ENCODE peak calls at places on chromosomes 1 and 21, in four cellular contexts. M, K, R and H are unnamed samples.
A peak's percentile ranks its signal among the peaks of the same experiment; 100 is the strongest.

GRCh38 chr1:186055846-186056245 is 319.2 kb downstream of the TPR start:
- DNase-seq in M (no peak), K (no peak), R (no peak), H (no peak)

GRCh38 chr1:83901547-83902155 is 97.3 kb downstream of the TTLL7 start:
- DNase-seq in M (no peak), K (peak; percentile 59), R (peak; percentile 49), H (peak; percentile 69)

GRCh38 chr1:227299238-227299637 is 19.1 kb downstream of the CDC42BPA start:
- DNase-seq in M (no peak), K (no peak), R (no peak), H (no peak)

GRCh38 chr1:90122679-90123340 is 127.9 kb downstream of the ZNF326 start:
- DNase-seq in M (no peak), K (no peak), R (no peak), H (peak; percentile 18)

GRCh38 chr1:5991784-5992033 is 516 bp downstream of the NPHP4 start:
- DNase-seq in M (no peak), K (no peak), R (no peak), H (peak; percentile 21)

GRCh38 chr1:112544011-112544688 is 35.4 kb downstream of the WNT2B start:
- DNase-seq in M (no peak), K (no peak), R (no peak), H (peak; percentile 61)

GRCh38 chr1:216820345-216820744 is 97.1 kb upstream of the ESRRG start:
- DNase-seq in M (no peak), K (no peak), R (no peak), H (peak; percentile 41)

GRCh38 chr1:92599184-92599583 is 112.5 kb upstream of the GFI1 start:
- DNase-seq in M (no peak), K (no peak), R (no peak), H (peak; percentile 35)

GRCh38 chr21:36120304-36120902 is 14.5 kb upstream of the CBR3 start:
- DNase-seq in M (no peak), K (no peak), R (no peak), H (no peak)

GRCh38 chr1:240285541-240285940 is 193.9 kb downstream of the FMN2 start:
- DNase-seq in M (no peak), K (no peak), R (no peak), H (no peak)

GRCh38 chr21:42379425-42380215 is 13.3 kb upstream of the TFF1 start:
- DNase-seq in M (no peak), K (no peak), R (peak; percentile 49), H (no peak)

GRCh38 chr1:229832695-229833094 is 206.6 kb downstream of the URB2 start:
- DNase-seq in M (no peak), K (no peak), R (no peak), H (peak; percentile 55)

GRCh38 chr1:15431571-15431948 is 6.7 kb upstream of the CTRC start:
- DNase-seq in M (no peak), K (no peak), R (no peak), H (no peak)

GRCh38 chr1:15428815-15429435 is 9.3 kb upstream of the CTRC start:
- DNase-seq in M (no peak), K (no peak), R (no peak), H (no peak)

GRCh38 chr1:15429701-15430149 is 8.5 kb upstream of the CTRC start:
- DNase-seq in M (no peak), K (no peak), R (no peak), H (no peak)

GRCh38 chr1:15432327-15432726 is 5.9 kb upstream of the CTRC start:
- DNase-seq in M (no peak), K (peak; percentile 95), R (no peak), H (no peak)

DNA sequence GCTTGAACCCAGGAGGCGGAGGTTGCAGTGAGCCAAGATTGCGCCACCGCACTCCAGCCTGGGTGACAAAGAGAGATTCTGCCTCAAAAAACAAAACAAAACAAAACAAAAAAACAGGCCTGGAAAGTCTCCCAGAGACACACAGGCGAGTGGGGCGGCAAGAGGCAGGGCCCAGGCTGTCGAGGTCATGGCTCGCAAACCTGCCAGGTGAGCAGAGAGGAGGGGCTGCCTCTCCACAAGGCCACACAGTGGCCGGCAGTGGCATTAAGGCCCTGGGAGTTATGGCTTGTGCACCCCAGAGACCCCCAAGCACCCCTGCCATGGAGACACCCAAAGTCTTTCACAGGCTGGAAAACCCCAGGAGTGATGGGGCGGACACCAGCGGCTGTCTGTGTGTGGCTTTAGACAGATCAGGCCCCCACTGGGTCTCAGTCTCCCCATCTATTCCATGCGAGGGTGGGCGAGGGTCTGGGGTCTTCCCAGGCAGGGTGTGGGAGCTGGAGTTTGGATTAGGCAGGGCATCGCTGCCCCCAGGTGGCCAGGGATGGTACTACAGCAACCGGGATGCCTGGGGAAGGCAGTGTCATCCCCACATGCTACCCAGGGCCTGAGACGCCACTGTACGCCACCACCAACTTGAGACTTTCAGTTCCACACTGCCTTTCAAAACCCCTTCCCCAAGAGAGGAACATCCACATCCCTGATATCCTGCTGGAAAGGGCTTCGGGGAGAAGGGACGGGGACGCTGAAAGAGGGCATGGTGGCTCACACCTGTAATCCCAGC is 7.3 kb upstream of the CTRC start:
- DNase-seq in M (no peak), K (peak; percentile 89), R (peak; percentile 88), H (peak; percentile 61)
- H3K4me1 ChIP-seq in M (no peaks in the 10 kb centered on the region), K (peaks cover 75% of the 10 kb centered on the region), R (no peaks in the 10 kb centered on the region), H (no peaks in the 10 kb centered on the region)

GRCh38 chr1:79005945-79006344 is 585 bp downstream of the ADGRL4 start:
- DNase-seq in M (no peak), K (no peak), R (no peak), H (no peak)

GRCh38 chr1:79006564-79006963 is at the start of gene ADGRL4:
- DNase-seq in M (no peak), K (no peak), R (no peak), H (no peak)

GRCh38 chr1:79010589-79010988 is 4.1 kb upstream of the ADGRL4 start:
- DNase-seq in M (no peak), K (no peak), R (no peak), H (no peak)

DNA sequence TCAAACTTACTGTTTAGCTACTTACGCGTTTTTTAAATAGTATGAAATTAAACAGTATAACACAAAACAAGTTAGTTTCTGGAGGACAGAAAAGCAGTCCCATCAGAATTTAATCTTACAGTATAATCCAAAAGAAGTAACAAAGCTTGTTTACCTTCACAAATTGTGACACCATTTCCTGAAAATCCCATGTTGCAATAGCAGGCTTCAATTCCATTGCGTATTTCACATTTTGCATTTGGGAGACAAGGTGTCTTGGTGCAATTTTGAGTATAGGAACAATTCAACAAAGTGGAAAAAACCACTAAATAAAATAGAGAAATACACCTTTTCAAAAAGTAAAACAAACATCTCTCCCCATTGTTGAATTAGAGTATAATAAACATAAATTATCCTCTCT is 1.6 kb downstream of the ADGRL4 start:
- DNase-seq in M (no peak), K (no peak), R (no peak), H (no peak)
- H3K4me3 ChIP-seq in M (no peak overlapping the region), K (no peak overlapping the region), R (no peak overlapping the region), H (no peak overlapping the region)

GRCh38 chr1:117653195-117653594 is 47.3 kb downstream of the TENT5C start:
- DNase-seq in M (no peak), K (no peak), R (peak; percentile 18), H (no peak)

GRCh38 chr1:117653732-117654484 is 48.1 kb downstream of the TENT5C start:
- DNase-seq in M (no peak), K (no peak), R (peak; percentile 50), H (no peak)

GRCh38 chr1:117650840-117651568 is 45.2 kb downstream of the TENT5C start:
- DNase-seq in M (no peak), K (no peak), R (no peak), H (no peak)

GRCh38 chr1:117652421-117652820 is 46.6 kb downstream of the TENT5C start:
- DNase-seq in M (no peak), K (no peak), R (peak; percentile 29), H (no peak)

GRCh38 chr1:117651616-117652015 is 45.8 kb downstream of the TENT5C start:
- DNase-seq in M (no peak), K (no peak), R (no peak), H (no peak)
- H3K4me1 ChIP-seq in M (no peaks in the 10 kb centered on the region), K (peaks cover 32% of the 10 kb centered on the region), R (peaks cover 26% of the 10 kb centered on the region), H (no peaks in the 10 kb centered on the region)

GRCh38 chr1:171826973-171827372 is 14.3 kb upstream of the DNM3 start:
- DNase-seq in M (no peak), K (no peak), R (no peak), H (no peak)
- H3K4me3 ChIP-seq in M (no peak overlapping the region), K (no peak overlapping the region), R (no peak overlapping the region), H (no peak overlapping the region)

GRCh38 chr1:21314797-21315396 is 24.6 kb upstream of the ECE1 start:
- DNase-seq in M (no peak), K (no peak), R (no peak), H (no peak)
- H3K4me1 ChIP-seq in M (peaks cover 48% of the 10 kb centered on the region), K (peaks cover 86% of the 10 kb centered on the region), R (no peaks in the 10 kb centered on the region), H (no peaks in the 10 kb centered on the region)

DNA sequence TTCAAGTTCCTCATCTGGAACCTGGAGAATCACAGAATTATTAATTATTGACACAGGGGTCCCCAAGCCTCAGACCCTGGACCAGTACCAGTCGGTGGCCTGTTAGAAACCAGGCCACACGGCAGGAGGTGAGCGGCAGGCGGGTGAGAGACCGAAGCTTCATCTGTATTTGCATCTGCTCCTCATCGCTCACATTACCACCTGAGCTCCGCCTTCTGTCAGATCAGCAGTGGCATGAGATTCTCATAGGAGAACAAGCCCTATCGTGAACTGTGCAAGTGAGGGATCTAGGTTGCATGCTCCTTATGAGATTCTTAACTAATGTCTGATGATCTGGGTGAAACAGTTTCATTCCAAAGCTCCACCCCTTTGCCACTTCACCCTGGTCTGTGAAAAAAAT is 125.9 kb downstream of the C1orf21 start:
- DNase-seq in M (no peak), K (no peak), R (no peak), H (no peak)
- H3K4me3 ChIP-seq in M (no peak overlapping the region), K (no peak overlapping the region), R (no peak overlapping the region), H (no peak overlapping the region)

GRCh38 chr1:117753652-117754051 is 147.8 kb downstream of the TENT5C start:
- DNase-seq in M (no peak), K (no peak), R (no peak), H (no peak)
- H3K4me1 ChIP-seq in M (peaks cover 7% of the 10 kb centered on the region), K (peaks cover 77% of the 10 kb centered on the region), R (no peaks in the 10 kb centered on the region), H (no peaks in the 10 kb centered on the region)

DNA sequence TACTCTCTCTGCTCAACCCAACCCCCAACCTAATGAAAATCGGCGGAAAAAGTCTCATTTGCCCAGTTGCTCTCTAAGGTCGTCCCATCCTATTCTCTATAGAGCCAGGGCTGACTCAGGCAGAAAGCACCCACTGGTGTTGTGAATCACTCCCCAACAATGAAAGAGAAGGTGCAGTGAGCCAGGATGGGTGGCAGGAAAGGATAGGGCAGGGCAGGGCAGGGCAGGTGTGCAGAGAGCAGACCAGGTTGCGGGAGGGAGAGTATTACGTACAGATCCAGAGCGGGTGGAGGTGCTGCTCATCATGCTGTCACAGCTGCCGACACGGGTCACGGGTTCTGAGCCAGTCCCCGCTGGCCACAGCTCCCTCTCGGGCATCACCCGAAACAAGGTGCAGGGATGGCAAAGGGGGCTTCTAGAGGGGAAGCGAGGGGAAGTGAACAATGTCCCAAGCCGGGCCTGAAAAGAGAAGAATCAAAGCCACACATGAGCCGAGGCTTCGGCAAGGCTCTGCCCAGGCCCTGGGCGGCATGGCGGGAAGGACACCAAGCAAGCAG is 5.3 kb downstream of the C1orf116 start:
- DNase-seq in M (no peak), K (no peak), R (peak; percentile 89), H (peak; percentile 97)
- H3K4me3 ChIP-seq in M (no peak overlapping the region), K (no peak overlapping the region), R (no peak overlapping the region), H (no peak overlapping the region)

GRCh38 chr1:54314691-54315455 is 91.3 kb downstream of the SSBP3 start:
- DNase-seq in M (no peak), K (no peak), R (no peak), H (peak; percentile 56)
- H3K4me1 ChIP-seq in M (peaks cover 4% of the 10 kb centered on the region), K (peaks cover 14% of the 10 kb centered on the region), R (no peaks in the 10 kb centered on the region), H (peaks cover 21% of the 10 kb centered on the region)